ENCODE peak calls at places on chromosomes 1 and 21, in seven cellular contexts. C is CD8-positive, alpha-beta memory T cell; A is A549; G is naive thymus-derived CD4-positive, alpha-beta T cell; E is CD8-positive, alpha-beta T cell; W is K562; U is CD4-positive, CD25-positive, alpha-beta regulatory T cell. F is an unnamed sample.

GRCh38 chr1:168386949-168387586 is 106.4 kb downstream of the TBX19 start:
- DNase-seq in C (peak; percentile 76), A (peak; percentile 64), G (peak; percentile 69), E (peak; percentile 54), W (no peak), U (peak; percentile 65), F (no peak)

GRCh38 chr1:204468766-204469302 is 25.8 kb downstream of the PIK3C2B start:
- DNase-seq in C (no peak), A (no peak), G (no peak), E (no peak), W (no peak), U (no peak), F (no peak)

GRCh38 chr1:3480369-3480719 is 25.9 kb downstream of the ARHGEF16 start:
- DNase-seq in C (no peak), A (no peak), G (no peak), E (no peak), W (no peak), U (no peak), F (no peak)

GRCh38 chr1:234683856-234684632 is 74.1 kb upstream of the IRF2BP2 start:
- DNase-seq in C (no peak), A (peak; percentile 76), G (no peak), E (no peak), W (no peak), U (no peak), F (peak; percentile 45)

GRCh38 chr1:3575953-3576352 is 35.4 kb downstream of the MEGF6 start:
- DNase-seq in C (no peak), A (no peak), G (no peak), E (no peak), W (no peak), U (no peak), F (no peak)

GRCh38 chr1:229430761-229431269 is 3.1 kb downstream of the ACTA1 start:
- DNase-seq in C (peak; percentile 19), A (no peak), G (peak; percentile 55), E (no peak), W (peak; percentile 74), U (no peak), F (peak; percentile 78)

GRCh38 chr1:111399792-111400610 is 27.5 kb downstream of the OVGP1 start:
- DNase-seq in C (peak; percentile 19), A (peak; percentile 18), G (peak; percentile 27), E (peak; percentile 39), W (peak; percentile 55), U (peak; percentile 33), F (peak; percentile 59)

GRCh38 chr21:31182231-31183129 is 144.2 kb upstream of the KRTAP19-8 start:
- DNase-seq in C (peak; percentile 35), A (no peak), G (peak; percentile 70), E (peak; percentile 55), W (no peak), U (peak; percentile 59), F (no peak)

GRCh38 chr1:158329807-158330206 is 1.5 kb downstream of the CD1B start:
- DNase-seq in C (no peak), A (peak; percentile 4), G (no peak), E (no peak), W (no peak), U (no peak), F (no peak)

GRCh38 chr1:226658538-226659125 is 80.5 kb downstream of the ITPKB start:
- DNase-seq in C (no peak), A (no peak), G (no peak), E (no peak), W (no peak), U (no peak), F (no peak)

GRCh38 chr1:227449051-227449450 is 114.3 kb upstream of the ZNF678 start:
- DNase-seq in C (no peak), A (no peak), G (no peak), E (peak; percentile 6), W (peak; percentile 75), U (no peak), F (peak; percentile 36)

GRCh38 chr21:35011681-35012080 is 37.4 kb downstream of the RUNX1 start:
- DNase-seq in C (no peak), A (no peak), G (no peak), E (no peak), W (no peak), U (no peak), F (no peak)

GRCh38 chr1:40256401-40257084 is 1.5 kb upstream of the ZMPSTE24 start:
- DNase-seq in C (no peak), A (no peak), G (no peak), E (no peak), W (no peak), U (no peak), F (no peak)

GRCh38 chr1:84573481-84573966 is 716 bp downstream of the CTBS start:
- DNase-seq in C (no peak), A (no peak), G (no peak), E (no peak), W (no peak), U (no peak), F (no peak)

GRCh38 chr1:93864175-93864574 is 14.8 kb downstream of the DNTTIP2 start:
- DNase-seq in C (no peak), A (no peak), G (no peak), E (no peak), W (no peak), U (no peak), F (no peak)

GRCh38 chr1:186812560-186812959 is 16.2 kb upstream of the PLA2G4A start:
- DNase-seq in C (no peak), A (no peak), G (no peak), E (no peak), W (no peak), U (no peak), F (no peak)

GRCh38 chr1:170032531-170033295 is 41.8 kb downstream of the KIFAP3 start:
- DNase-seq in C (no peak), A (no peak), G (no peak), E (no peak), W (no peak), U (no peak), F (no peak)

GRCh38 chr1:118928739-118929554 is 59.2 kb downstream of the TBX15 start:
- DNase-seq in C (no peak), A (no peak), G (no peak), E (no peak), W (peak; percentile 27), U (no peak), F (peak; percentile 13)

GRCh38 chr1:159113783-159114182 is 37.2 kb upstream of the AIM2 start:
- DNase-seq in C (no peak), A (no peak), G (no peak), E (no peak), W (no peak), U (no peak), F (no peak)

GRCh38 chr1:117359560-117360289 is 7.5 kb upstream of the MAN1A2 start:
- DNase-seq in C (no peak), A (no peak), G (no peak), E (no peak), W (no peak), U (no peak), F (no peak)

GRCh38 chr1:62676606-62677356 is 11.4 kb downstream of the DOCK7 start:
- DNase-seq in C (no peak), A (no peak), G (no peak), E (no peak), W (no peak), U (no peak), F (no peak)

GRCh38 chr1:208486677-208487076 is 242.5 kb upstream of the PLXNA2 start:
- DNase-seq in C (no peak), A (no peak), G (no peak), E (no peak), W (no peak), U (no peak), F (no peak)

GRCh38 chr1:231091853-231092301 is 51.8 kb upstream of the FAM89A start:
- DNase-seq in C (no peak), A (peak; percentile 44), G (peak; percentile 30), E (no peak), W (peak; percentile 74), U (no peak), F (peak; percentile 46)

GRCh38 chr1:42266253-42267135 is 68.5 kb downstream of the FOXJ3 start:
- DNase-seq in C (no peak), A (no peak), G (no peak), E (no peak), W (no peak), U (no peak), F (no peak)

GRCh38 chr1:42263019-42263418 is 72.0 kb downstream of the FOXJ3 start:
- DNase-seq in C (no peak), A (no peak), G (no peak), E (no peak), W (no peak), U (no peak), F (no peak)

GRCh38 chr1:42272920-42273319 is 62.1 kb downstream of the FOXJ3 start:
- DNase-seq in C (no peak), A (no peak), G (no peak), E (no peak), W (no peak), U (no peak), F (no peak)

GRCh38 chr1:42264791-42265190 is 70.2 kb downstream of the FOXJ3 start:
- DNase-seq in C (no peak), A (no peak), G (no peak), E (no peak), W (no peak), U (no peak), F (no peak)

DNA sequence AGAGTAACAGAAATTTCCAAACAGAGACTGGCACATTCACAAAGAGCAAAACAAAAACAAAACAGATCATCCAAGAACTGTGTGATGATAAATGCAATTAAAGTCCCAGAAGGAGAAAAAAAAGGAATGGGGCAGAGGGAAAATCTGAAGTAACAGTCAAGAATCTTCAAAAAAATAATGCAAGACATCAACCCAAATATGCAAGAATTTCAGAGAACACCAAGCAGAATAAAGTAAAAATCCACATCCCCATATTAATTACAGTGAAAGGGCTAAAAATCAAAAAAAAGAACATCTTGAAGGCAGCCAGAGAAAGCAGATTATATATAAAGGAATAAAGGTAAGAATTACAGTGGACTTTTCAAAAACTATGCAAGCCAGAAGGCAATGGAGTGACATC is 67.1 kb downstream of the FOXJ3 start:
- DNase-seq in C (no peak), A (no peak), G (no peak), E (no peak), W (no peak), U (no peak), F (no peak)
- H3K4me1 ChIP-seq in C (peaks cover 14% of the 10 kb centered on the region), A (no peaks in the 10 kb centered on the region), G (peaks cover 6% of the 10 kb centered on the region), E (peaks cover 27% of the 10 kb centered on the region), W (peaks cover 9% of the 10 kb centered on the region), U (no peaks in the 10 kb centered on the region), F (no peaks in the 10 kb centered on the region)

DNA sequence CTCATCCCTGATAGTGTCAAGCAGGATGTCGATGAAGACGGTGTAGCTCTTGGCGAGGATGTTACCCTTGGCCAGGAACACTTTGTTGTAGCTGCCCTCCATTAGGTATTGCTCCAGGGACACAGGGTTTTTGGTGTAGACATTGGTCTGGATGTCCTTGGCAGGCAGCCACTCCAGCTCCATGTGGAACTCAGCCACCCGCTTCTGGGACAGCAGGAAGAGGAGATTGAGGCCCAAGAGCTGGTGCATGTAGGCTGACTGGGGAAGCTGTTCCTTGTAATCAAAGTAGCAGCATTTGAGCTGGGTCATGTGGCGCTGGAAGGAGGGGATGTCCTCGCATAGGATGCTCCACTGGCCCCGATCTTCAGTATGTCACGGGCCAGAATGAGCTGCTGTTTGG is 9.5 kb downstream of the IL6R start:
- DNase-seq in C (no peak), A (no peak), G (no peak), E (no peak), W (no peak), U (no peak), F (no peak)
- H3K4me1 ChIP-seq in C (peaks cover 55% of the 10 kb centered on the region), A (peaks cover 27% of the 10 kb centered on the region), G (no peaks in the 10 kb centered on the region), E (peaks cover 43% of the 10 kb centered on the region), W (no peaks in the 10 kb centered on the region), U (peaks cover 91% of the 10 kb centered on the region), F (peaks cover 5% of the 10 kb centered on the region)

GRCh38 chr1:161013104-161013590 is 7.8 kb downstream of the F11R start:
- DNase-seq in C (no peak), A (no peak), G (no peak), E (no peak), W (peak; percentile 34), U (no peak), F (no peak)
- H3K4me1 ChIP-seq in C (peaks cover 29% of the 10 kb centered on the region), A (peaks cover 66% of the 10 kb centered on the region), G (peaks cover 10% of the 10 kb centered on the region), E (peaks cover 26% of the 10 kb centered on the region), W (peaks cover 54% of the 10 kb centered on the region), U (peaks cover 23% of the 10 kb centered on the region), F (peaks cover 30% of the 10 kb centered on the region)

GRCh38 chr1:9200441-9200840 is 34.1 kb upstream of the H6PD start:
- DNase-seq in C (no peak), A (no peak), G (no peak), E (no peak), W (no peak), U (no peak), F (no peak)
- H3K4me1 ChIP-seq in C (peaks cover 23% of the 10 kb centered on the region), A (peaks cover 13% of the 10 kb centered on the region), G (peaks cover 9% of the 10 kb centered on the region), E (peaks cover 31% of the 10 kb centered on the region), W (no peaks in the 10 kb centered on the region), U (peaks cover 24% of the 10 kb centered on the region), F (peaks cover 3% of the 10 kb centered on the region)